ENCODE peak calls at places on chromosomes 5 and 9, in five cellular contexts. One of them, this sample, is unnamed.

GRCh38 chr5:33857037-33857436 is 34.8 kb downstream of the ADAMTS12 start:
- DNase-seq in smooth muscle cell of the brain vasculature: no peak
- DNase-seq in CD8-positive, alpha-beta memory T cell: no peak
- DNase-seq in IMR-90: no peak
- DNase-seq in ELR: no peak
- DNase-seq in this sample: no peak

GRCh38 chr5:154767537-154767936 is 12.4 kb downstream of the LARP1 start:
- DNase-seq in IMR-90: no peak
- DNase-seq in ELR: no peak
- DNase-seq in smooth muscle cell of the brain vasculature: no peak
- DNase-seq in CD8-positive, alpha-beta memory T cell: no peak
- DNase-seq in this sample: no peak

GRCh38 chr5:157649091-157649490 is 3.1 kb downstream of the SOX30 start:
- DNase-seq in IMR-90: no peak
- DNase-seq in smooth muscle cell of the brain vasculature: no peak
- DNase-seq in ELR: no peak
- DNase-seq in CD8-positive, alpha-beta memory T cell: no peak
- DNase-seq in this sample: no peak

GRCh38 chr5:107783551-107783950 is 112.8 kb upstream of the EFNA5 start:
- DNase-seq in ELR: peak; percentile 3
- DNase-seq in CD8-positive, alpha-beta memory T cell: no peak
- DNase-seq in smooth muscle cell of the brain vasculature: no peak
- DNase-seq in IMR-90: peak; percentile 46
- DNase-seq in this sample: no peak

GRCh38 chr9:96495341-96495740 is 45.4 kb downstream of the HABP4 start:
- DNase-seq in IMR-90: peak; percentile 95
- DNase-seq in ELR: peak; percentile 60
- DNase-seq in smooth muscle cell of the brain vasculature: no peak
- DNase-seq in CD8-positive, alpha-beta memory T cell: no peak
- DNase-seq in this sample: no peak

GRCh38 chr9:133572821-133573361 is 36.3 kb downstream of the FAM163B start:
- DNase-seq in IMR-90: no peak
- DNase-seq in ELR: no peak
- DNase-seq in CD8-positive, alpha-beta memory T cell: no peak
- DNase-seq in smooth muscle cell of the brain vasculature: no peak
- DNase-seq in this sample: no peak

GRCh38 chr5:149549461-149550266 is 1.6 kb downstream of the CSNK1A1 start:
- DNase-seq in IMR-90: peak; percentile 66
- DNase-seq in CD8-positive, alpha-beta memory T cell: peak; percentile 57
- DNase-seq in ELR: peak; percentile 73
- DNase-seq in smooth muscle cell of the brain vasculature: no peak
- DNase-seq in this sample: peak; percentile 45

GRCh38 chr9:137412431-137412830 is 10.5 kb downstream of the EXD3 start:
- DNase-seq in smooth muscle cell of the brain vasculature: no peak
- DNase-seq in ELR: peak; percentile 64
- DNase-seq in CD8-positive, alpha-beta memory T cell: no peak
- DNase-seq in IMR-90: peak; percentile 41
- DNase-seq in this sample: no peak

GRCh38 chr5:178388381-178389030 is 155.9 kb upstream of the PHYKPL start:
- DNase-seq in smooth muscle cell of the brain vasculature: no peak
- DNase-seq in CD8-positive, alpha-beta memory T cell: no peak
- DNase-seq in ELR: no peak
- DNase-seq in IMR-90: peak; percentile 18
- DNase-seq in this sample: peak; percentile 73

GRCh38 chr9:95082401-95083084 is 235.0 kb downstream of the FANCC start:
- DNase-seq in ELR: no peak
- DNase-seq in CD8-positive, alpha-beta memory T cell: no peak
- DNase-seq in smooth muscle cell of the brain vasculature: no peak
- DNase-seq in IMR-90: no peak
- DNase-seq in this sample: no peak

GRCh38 chr9:36551129-36551528 is 21.6 kb upstream of the MELK start:
- DNase-seq in smooth muscle cell of the brain vasculature: no peak
- DNase-seq in IMR-90: no peak
- DNase-seq in CD8-positive, alpha-beta memory T cell: no peak
- DNase-seq in ELR: peak; percentile 19
- DNase-seq in this sample: no peak

GRCh38 chr9:38423939-38424843 is at the start of gene IGFBPL1:
- DNase-seq in IMR-90: no peak
- DNase-seq in CD8-positive, alpha-beta memory T cell: no peak
- DNase-seq in ELR: no peak
- DNase-seq in smooth muscle cell of the brain vasculature: no peak
- DNase-seq in this sample: no peak

GRCh38 chr5:1931590-1932138 is 48.9 kb upstream of the IRX4 start:
- DNase-seq in smooth muscle cell of the brain vasculature: no peak
- DNase-seq in ELR: no peak
- DNase-seq in IMR-90: no peak
- DNase-seq in CD8-positive, alpha-beta memory T cell: no peak
- DNase-seq in this sample: no peak

GRCh38 chr5:17802256-17802655 is 168.0 kb downstream of the TAF11L14 start:
- DNase-seq in CD8-positive, alpha-beta memory T cell: no peak
- DNase-seq in ELR: no peak
- DNase-seq in smooth muscle cell of the brain vasculature: peak; percentile 57
- DNase-seq in IMR-90: no peak
- DNase-seq in this sample: no peak

GRCh38 chr5:175743676-175744210 is 85.9 kb downstream of the HRH2 start:
- DNase-seq in CD8-positive, alpha-beta memory T cell: no peak
- DNase-seq in smooth muscle cell of the brain vasculature: no peak
- DNase-seq in ELR: peak; percentile 32
- DNase-seq in IMR-90: peak; percentile 7
- DNase-seq in this sample: no peak

GRCh38 chr5:123696948-123697347 is 185.0 kb downstream of the CSNK1G3 start:
- DNase-seq in smooth muscle cell of the brain vasculature: no peak
- DNase-seq in ELR: no peak
- DNase-seq in IMR-90: peak; percentile 7
- DNase-seq in CD8-positive, alpha-beta memory T cell: no peak
- DNase-seq in this sample: no peak

GRCh38 chr5:42753099-42753498 is 3.5 kb upstream of the CCDC152 start:
- DNase-seq in CD8-positive, alpha-beta memory T cell: no peak
- DNase-seq in ELR: no peak
- DNase-seq in IMR-90: no peak
- DNase-seq in smooth muscle cell of the brain vasculature: no peak
- DNase-seq in this sample: no peak

GRCh38 chr9:132994410-132995120 is 16.1 kb downstream of the GFI1B start:
- DNase-seq in CD8-positive, alpha-beta memory T cell: no peak
- DNase-seq in ELR: peak; percentile 46
- DNase-seq in IMR-90: peak; percentile 57
- DNase-seq in smooth muscle cell of the brain vasculature: no peak
- DNase-seq in this sample: no peak

GRCh38 chr9:70802206-70802605 is 319.2 kb downstream of the TRPM3 start:
- DNase-seq in CD8-positive, alpha-beta memory T cell: no peak
- DNase-seq in IMR-90: no peak
- DNase-seq in smooth muscle cell of the brain vasculature: no peak
- DNase-seq in ELR: no peak
- DNase-seq in this sample: no peak

GRCh38 chr5:115415143-115415491 is 118.7 kb upstream of the CCDC112 start:
- DNase-seq in CD8-positive, alpha-beta memory T cell: no peak
- DNase-seq in smooth muscle cell of the brain vasculature: no peak
- DNase-seq in ELR: peak; percentile 79
- DNase-seq in IMR-90: peak; percentile 82
- DNase-seq in this sample: no peak

GRCh38 chr5:98110270-98110669 is 663.2 kb upstream of the RGMB start:
- DNase-seq in IMR-90: peak; percentile 98
- DNase-seq in smooth muscle cell of the brain vasculature: no peak
- DNase-seq in CD8-positive, alpha-beta memory T cell: no peak
- DNase-seq in ELR: peak; percentile 94
- DNase-seq in this sample: peak; percentile 54

GRCh38 chr5:124628721-124629596 is 117.5 kb downstream of the ZNF608 start:
- DNase-seq in IMR-90: peak; percentile 99
- DNase-seq in ELR: peak; percentile 98
- DNase-seq in smooth muscle cell of the brain vasculature: peak; percentile 90
- DNase-seq in CD8-positive, alpha-beta memory T cell: no peak
- DNase-seq in this sample: peak; percentile 100

GRCh38 chr5:116572375-116573278 is 2.0 kb downstream of the SEMA6A start:
- DNase-seq in CD8-positive, alpha-beta memory T cell: no peak
- DNase-seq in ELR: no peak
- DNase-seq in smooth muscle cell of the brain vasculature: no peak
- DNase-seq in IMR-90: no peak
- DNase-seq in this sample: peak; percentile 29

GRCh38 chr5:155082401-155082800 is 68.8 kb downstream of the KIF4B start:
- DNase-seq in smooth muscle cell of the brain vasculature: no peak
- DNase-seq in ELR: peak; percentile 90
- DNase-seq in CD8-positive, alpha-beta memory T cell: no peak
- DNase-seq in IMR-90: peak; percentile 84
- DNase-seq in this sample: peak; percentile 78

GRCh38 chr5:58800410-58800809 is 217.5 kb downstream of the RAB3C start:
- DNase-seq in smooth muscle cell of the brain vasculature: no peak
- DNase-seq in ELR: no peak
- DNase-seq in CD8-positive, alpha-beta memory T cell: no peak
- DNase-seq in IMR-90: no peak
- DNase-seq in this sample: no peak

GRCh38 chr5:40521925-40522324 is 157.8 kb upstream of the PTGER4 start:
- DNase-seq in smooth muscle cell of the brain vasculature: no peak
- DNase-seq in CD8-positive, alpha-beta memory T cell: no peak
- DNase-seq in IMR-90: no peak
- DNase-seq in ELR: no peak
- DNase-seq in this sample: no peak

GRCh38 chr5:142015781-142016533 is 3.1 kb upstream of the GNPDA1 start:
- DNase-seq in IMR-90: peak; percentile 56
- DNase-seq in CD8-positive, alpha-beta memory T cell: peak; percentile 58
- DNase-seq in ELR: peak; percentile 78
- DNase-seq in smooth muscle cell of the brain vasculature: no peak
- DNase-seq in this sample: peak; percentile 91

GRCh38 chr9:131037336-131038255 is 28.6 kb downstream of the LAMC3 start:
- DNase-seq in CD8-positive, alpha-beta memory T cell: no peak
- DNase-seq in smooth muscle cell of the brain vasculature: no peak
- DNase-seq in IMR-90: peak; percentile 7
- DNase-seq in ELR: no peak
- DNase-seq in this sample: no peak

GRCh38 chr5:87780831-87781760 is 368.4 kb upstream of the CCNH start:
- DNase-seq in ELR: peak; percentile 80
- DNase-seq in CD8-positive, alpha-beta memory T cell: peak; percentile 83
- DNase-seq in IMR-90: peak; percentile 74
- DNase-seq in smooth muscle cell of the brain vasculature: peak; percentile 71
- DNase-seq in this sample: peak; percentile 47

This sample was measured in RCC 7860.